ENCODE peak calls at places on chromosomes 3 and 15, in ten cellular contexts. E is upper lobe of right lung, V is PC-3, Z is AG09309, X is BJ, S is fibroblast of the aortic adventitia, K is fibroblast of pulmonary artery, A is heart left ventricle, R is right atrium auricular region, Y is body of pancreas. F is an unnamed sample.

GRCh38 chr15:42121667-42122066 is 27.3 kb upstream of the PLA2G4D start:
- DNase-seq in E (peak), A (no peak), Z (no peak), X (no peak), K (no peak), V (no peak), R (no peak), S (no peak), Y (no peak), F (no peak)

GRCh38 chr3:126558336-126559071 is at the start of gene C3orf22:
- DNase-seq in A (no peak), R (peak), V (no peak), Y (no peak), K (no peak), X (no peak), Z (no peak), S (no peak), E (peak), F (no peak)

GRCh38 chr3:170949211-170949610 is 40.8 kb upstream of the EIF5A2 start:
- DNase-seq in X (no peak), K (no peak), R (no peak), V (no peak), Y (no peak), S (no peak), E (no peak), Z (no peak), A (no peak), F (no peak)

GRCh38 chr15:96115642-96116041 is 214.9 kb upstream of the NR2F2 start:
- DNase-seq in A (no peak), X (no peak), Z (peak), R (no peak), V (peak), S (peak), Y (no peak), K (peak), E (no peak), F (no peak)

GRCh38 chr15:77186518-77187095 is 115.7 kb upstream of the TSPAN3 start:
- DNase-seq in Y (no peak), Z (no peak), E (no peak), K (peak), X (no peak), S (peak), A (no peak), V (peak), R (no peak), F (peak)

GRCh38 chr3:43869491-43869890 is 178.8 kb downstream of the ABHD5 start:
- DNase-seq in K (no peak), E (no peak), X (no peak), S (no peak), A (no peak), R (no peak), V (peak), Y (no peak), Z (no peak), F (no peak)

GRCh38 chr15:60575995-60576394 is 97.1 kb upstream of the ICE2 start:
- DNase-seq in K (no peak), Y (no peak), E (no peak), A (no peak), Z (no peak), V (peak), S (no peak), R (no peak), X (no peak), F (peak)

GRCh38 chr15:68184616-68185470 is 20.3 kb downstream of the CALML4 start:
- DNase-seq in X (no peak), R (no peak), Y (no peak), K (no peak), Z (no peak), A (no peak), V (no peak), E (no peak), S (no peak), F (no peak)

GRCh38 chr3:26484140-26484539 is 138.4 kb upstream of the LRRC3B start:
- DNase-seq in A (no peak), Y (no peak), S (no peak), Z (no peak), E (no peak), X (no peak), V (no peak), K (no peak), R (no peak), F (no peak)
- TF ChIP-seq CTCF in A (no peak), Y (no peak), S (no peak), Z (no peak), E (no peak), X (no peak), V (no peak), K (no peak), R (no peak), F (peak)

GRCh38 chr3:172613845-172614244 is 90.6 kb upstream of the TNFSF10 start:
- DNase-seq in E (no peak), A (no peak), Y (no peak), S (no peak), R (no peak), K (no peak), X (no peak), Z (no peak), V (no peak), F (no peak)

GRCh38 chr3:172616061-172616461 is 92.8 kb upstream of the TNFSF10 start:
- DNase-seq in S (peak), E (no peak), V (no peak), Y (no peak), X (no peak), R (no peak), Z (no peak), K (no peak), A (no peak), F (no peak)

GRCh38 chr3:172615296-172615695 is 92.1 kb upstream of the TNFSF10 start:
- DNase-seq in R (no peak), S (no peak), X (no peak), Y (no peak), V (no peak), K (no peak), E (no peak), Z (no peak), A (no peak), F (no peak)

GRCh38 chr3:172614340-172615274 is 91.4 kb upstream of the TNFSF10 start:
- DNase-seq in E (no peak), V (no peak), A (no peak), S (no peak), K (no peak), Y (no peak), Z (no peak), R (no peak), X (no peak), F (no peak)

DNA sequence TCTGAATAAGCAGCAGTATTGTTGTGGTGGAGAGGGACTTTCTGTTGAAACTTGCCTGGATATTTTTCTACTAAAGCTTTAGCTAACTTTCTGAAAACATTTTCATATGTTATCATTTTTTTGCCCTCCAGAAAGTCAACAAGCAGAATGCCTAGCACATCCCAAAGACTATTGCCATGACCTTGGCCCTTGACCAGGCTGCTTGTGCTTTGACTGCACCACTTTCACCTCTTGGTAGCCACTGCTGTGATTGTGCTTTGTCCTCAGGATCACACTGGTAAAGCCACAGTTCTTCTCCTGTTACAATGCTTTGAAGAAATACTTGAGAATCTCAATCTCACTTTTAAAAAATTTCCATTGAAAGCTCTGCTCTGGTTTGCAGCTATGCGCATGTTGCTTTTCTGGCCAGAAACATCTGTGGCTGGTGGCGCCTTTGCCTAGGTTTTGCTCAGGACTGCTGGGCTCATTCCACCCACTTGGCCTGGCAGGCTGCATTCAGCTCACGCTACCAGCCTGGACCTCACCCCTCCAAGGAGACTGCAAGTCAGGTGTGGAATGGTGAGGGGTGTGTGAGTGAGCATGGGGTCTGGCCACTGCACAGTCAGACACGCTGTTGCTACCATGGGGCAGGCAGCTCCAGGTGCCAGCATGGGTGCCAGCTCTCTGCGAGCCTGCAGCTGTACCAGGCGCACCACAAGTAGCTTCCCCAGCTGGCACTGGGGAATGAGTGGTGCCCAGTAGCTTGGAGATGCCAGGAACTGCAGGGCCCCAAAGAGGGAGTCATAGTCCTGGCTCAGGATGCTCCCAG is 89.8 kb upstream of the TNFSF10 start:
- DNase-seq in R (no peak), X (no peak), K (no peak), E (no peak), A (no peak), Z (no peak), S (no peak), Y (no peak), V (no peak), F (no peak)
- TF ChIP-seq CTCF in R (no peak), X (no peak), K (no peak), E (no peak), A (no peak), Z (no peak), S (no peak), Y (no peak), V (no peak), F (no peak)

GRCh38 chr3:36842275-36842674 is 77.9 kb upstream of the DCLK3 start:
- DNase-seq in R (no peak), V (no peak), K (no peak), Z (no peak), A (no peak), E (no peak), Y (no peak), S (no peak), X (no peak), F (no peak)

GRCh38 chr3:36833160-36833814 is 68.9 kb upstream of the DCLK3 start:
- DNase-seq in Z (no peak), R (no peak), X (no peak), K (no peak), Y (no peak), E (no peak), A (no peak), V (no peak), S (no peak), F (no peak)

GRCh38 chr3:36840453-36840921 is 76.1 kb upstream of the DCLK3 start:
- DNase-seq in Y (no peak), Z (no peak), X (no peak), R (peak), K (peak), S (peak), A (no peak), E (no peak), V (no peak), F (no peak)

GRCh38 chr3:36832406-36832805 is 68.1 kb upstream of the DCLK3 start:
- DNase-seq in K (no peak), X (no peak), Y (no peak), V (no peak), E (no peak), A (no peak), Z (no peak), S (peak), R (no peak), F (no peak)

GRCh38 chr3:36837089-36837488 is 72.7 kb upstream of the DCLK3 start:
- DNase-seq in Y (no peak), Z (no peak), E (no peak), V (no peak), R (peak), S (no peak), K (no peak), A (no peak), X (no peak), F (no peak)
- TF ChIP-seq CTCF in Y (no peak), Z (no peak), E (no peak), V (no peak), R (no peak), S (no peak), K (peak), A (no peak), X (no peak), F (peak)

DNA sequence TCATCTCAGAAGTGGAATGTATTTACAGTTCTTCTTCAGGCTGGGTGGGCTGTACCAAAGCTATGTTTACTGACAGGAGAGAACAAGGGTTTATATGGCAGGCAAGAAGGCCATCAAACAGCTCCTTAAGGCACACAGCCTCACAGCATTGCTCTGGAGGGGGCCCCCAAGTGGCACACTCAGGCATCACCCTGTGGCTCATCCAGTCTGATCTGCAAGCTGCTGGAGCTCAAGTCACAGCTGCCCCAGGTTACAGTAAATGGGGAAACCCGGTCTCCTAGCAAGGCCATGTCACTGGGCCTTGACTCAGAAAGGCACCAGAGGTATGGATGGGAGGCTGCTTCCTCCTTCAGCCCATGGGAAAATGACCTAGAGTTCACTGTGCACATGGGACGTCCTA is 67.4 kb downstream of the TFG start:
- DNase-seq in X (no peak), K (no peak), Z (no peak), E (no peak), R (no peak), V (no peak), S (no peak), A (no peak), Y (no peak), F (no peak)
- TF ChIP-seq CTCF in X (no peak), K (no peak), Z (no peak), E (no peak), R (no peak), V (peak), S (no peak), A (no peak), Y (no peak), F (no peak)

DNA sequence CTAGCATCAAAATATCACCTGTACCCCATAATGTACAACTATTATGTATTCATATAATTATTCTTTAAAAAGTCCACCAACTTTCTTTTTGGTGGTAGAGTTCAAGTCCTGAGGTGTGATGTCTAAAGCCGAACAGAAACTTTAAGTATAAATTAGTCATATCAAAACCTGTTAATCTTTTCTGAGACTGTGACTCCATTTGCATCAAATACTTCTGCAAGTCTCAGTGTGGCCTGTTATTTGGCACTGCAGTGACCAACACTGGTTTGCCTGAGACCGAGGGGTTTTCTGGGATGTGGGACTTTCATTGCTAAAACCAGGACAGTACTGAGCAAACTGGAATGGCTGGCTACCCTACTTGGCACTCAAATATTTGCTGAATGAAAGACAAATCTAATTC is 7.3 kb downstream of the NGLY1 start:
- DNase-seq in Y (no peak), V (no peak), R (no peak), K (no peak), E (no peak), Z (no peak), A (no peak), X (no peak), S (no peak), F (no peak)
- TF ChIP-seq CTCF in Y (no peak), V (no peak), R (no peak), K (no peak), E (no peak), Z (no peak), A (no peak), X (no peak), S (no peak), F (no peak)

GRCh38 chr15:82585072-82585471 is 44.8 kb upstream of the RPS17 start:
- DNase-seq in Z (no peak), X (peak), R (no peak), V (no peak), S (peak), K (peak), Y (no peak), A (no peak), E (no peak), F (no peak)
- TF ChIP-seq CTCF in Z (peak), X (peak), R (no peak), V (no peak), S (peak), K (no peak), Y (peak), A (no peak), E (no peak), F (peak)

GRCh38 chr3:36695769-36696137 is 68.6 kb downstream of the DCLK3 start:
- DNase-seq in V (peak), X (peak), Y (no peak), K (peak), E (no peak), R (no peak), S (peak), A (no peak), Z (peak), F (no peak)

GRCh38 chr3:36696799-36697198 is 67.6 kb downstream of the DCLK3 start:
- DNase-seq in Z (no peak), S (no peak), V (no peak), X (no peak), E (no peak), R (no peak), A (no peak), Y (no peak), K (no peak), F (no peak)

GRCh38 chr3:36695113-36695768 is 69.1 kb downstream of the DCLK3 start:
- DNase-seq in A (no peak), Z (no peak), S (peak), V (no peak), Y (no peak), E (no peak), K (no peak), R (no peak), X (no peak), F (no peak)

GRCh38 chr3:36698314-36698713 is 66.0 kb downstream of the DCLK3 start:
- DNase-seq in R (no peak), Y (no peak), V (peak), Z (no peak), S (no peak), E (no peak), A (no peak), K (no peak), X (no peak), F (no peak)

GRCh38 chr3:36697397-36698001 is 66.9 kb downstream of the DCLK3 start:
- DNase-seq in S (no peak), A (no peak), R (no peak), Z (no peak), E (no peak), X (no peak), K (no peak), Y (no peak), V (peak), F (peak)
- TF ChIP-seq CTCF in S (no peak), A (no peak), R (no peak), Z (peak), E (no peak), X (no peak), K (no peak), Y (no peak), V (peak), F (peak)

DNA sequence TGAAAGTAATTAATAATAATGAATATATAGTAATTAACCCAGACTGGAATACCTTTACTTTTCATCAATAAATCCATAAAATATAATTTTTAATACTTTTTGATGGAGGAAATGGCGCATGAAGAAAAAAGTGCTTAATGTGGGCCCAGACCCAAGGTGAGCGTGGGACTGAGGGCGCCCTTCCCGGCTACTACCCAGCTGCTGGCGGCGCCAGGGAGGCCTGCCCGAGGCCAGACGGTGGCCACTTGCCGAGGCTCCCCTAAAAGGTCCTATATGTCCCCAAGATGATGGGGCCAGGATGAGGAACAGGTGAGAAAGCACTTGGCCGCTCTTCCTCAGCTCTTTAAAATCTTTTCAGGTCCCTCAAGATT is 29.1 kb downstream of the CCNL1 start:
- DNase-seq in K (no peak), A (no peak), Y (peak), S (no peak), Z (no peak), E (no peak), V (no peak), R (no peak), X (no peak), F (no peak)
- TF ChIP-seq CTCF in K (no peak), A (no peak), Y (no peak), S (no peak), Z (no peak), E (no peak), V (no peak), R (peak), X (no peak), F (no peak)

F was measured in LNCaP clone FGC.